ENCODE peak calls at places on chromosome 12, in eight cellular contexts. L is HCT116, W is PC-3, D is GM23338, E is hepatocyte, Q is OCI-LY7, H is SK-N-SH, F is MM.1S. Y is an unnamed sample. For H3K79me2, the result is how much of the 10 kb centered on the place peaks cover.

GRCh38 chr12:103768467-103769123 is 72.4 kb downstream of the NT5DC3 start:
- DNase-seq in Q (no peak), H (no peak), D (no peak), F (no peak), L (no peak), E (no peak), W (peak), Y (no peak)

GRCh38 chr12:126847005-126847629 is 1419.9 kb upstream of the TMEM132C start:
- DNase-seq in F (peak), H (no peak), L (no peak), Q (no peak), E (no peak), W (no peak), D (no peak), Y (no peak)

GRCh38 chr12:25801621-25802243 is 156.8 kb upstream of the RASSF8 start:
- DNase-seq in F (no peak), Q (no peak), E (no peak), L (no peak), D (no peak), H (no peak), W (peak), Y (no peak)

GRCh38 chr12:43760396-43760795 is 1.6 kb downstream of the IRAK4 start:
- DNase-seq in W (no peak), Q (no peak), L (no peak), D (no peak), E (no peak), F (no peak), H (no peak), Y (no peak)

GRCh38 chr12:122855985-122856831 is 21.0 kb downstream of the HIP1R start:
- DNase-seq in H (peak), L (no peak), W (no peak), F (no peak), E (no peak), Q (no peak), D (no peak), Y (no peak)

GRCh38 chr12:55721601-55722213 is 1.5 kb downstream of the RDH5 start:
- DNase-seq in D (no peak), L (no peak), H (no peak), Q (no peak), W (peak), F (no peak), E (no peak), Y (no peak)

GRCh38 chr12:8819676-8819980 is 2.8 kb upstream of the A2ML1 start:
- DNase-seq in W (peak), D (peak), Q (no peak), L (no peak), F (no peak), H (no peak), E (no peak), Y (no peak)

GRCh38 chr12:10186299-10186698 is 7.5 kb downstream of the TMEM52B start:
- DNase-seq in E (no peak), H (no peak), L (no peak), W (no peak), Q (no peak), F (no peak), D (no peak), Y (no peak)

GRCh38 chr12:31832740-31833540 is 104.1 kb upstream of the AMN1 start:
- DNase-seq in W (no peak), D (no peak), F (no peak), L (no peak), Q (peak), E (no peak), H (no peak), Y (no peak)

GRCh38 chr12:95212576-95212975 is 4.7 kb downstream of the FGD6 start:
- DNase-seq in H (no peak), L (no peak), D (no peak), E (no peak), F (no peak), W (peak), Q (no peak), Y (no peak)

GRCh38 chr12:13347241-13348043 is 150.9 kb downstream of the EMP1 start:
- DNase-seq in F (no peak), W (peak), D (no peak), L (peak), H (no peak), Q (no peak), E (peak), Y (no peak)

GRCh38 chr12:41468756-41469155 is 280.6 kb downstream of the PDZRN4 start:
- DNase-seq in E (no peak), H (no peak), Q (no peak), F (no peak), D (no peak), L (no peak), W (no peak), Y (no peak)

GRCh38 chr12:54004841-54005530 is 3.8 kb upstream of the HOXC8 start:
- DNase-seq in W (no peak), D (peak), H (no peak), E (no peak), F (no peak), Q (no peak), L (no peak), Y (peak)

GRCh38 chr12:3712209-3712992 is 40.5 kb downstream of the CRACR2A start:
- DNase-seq in Q (no peak), E (no peak), W (no peak), F (no peak), L (no peak), D (no peak), H (no peak), Y (no peak)

GRCh38 chr12:6818246-6819006 is 3.2 kb upstream of the GPR162 start:
- DNase-seq in W (no peak), Q (no peak), D (peak), H (no peak), F (no peak), L (no peak), E (peak), Y (peak)

GRCh38 chr12:4089147-4089606 is 184.4 kb upstream of the CCND2 start:
- DNase-seq in H (no peak), F (no peak), L (no peak), E (peak), Q (no peak), W (no peak), D (peak), Y (no peak)

GRCh38 chr12:125137776-125138344 is 72.6 kb downstream of the AACS start:
- DNase-seq in H (no peak), F (no peak), W (no peak), L (no peak), D (no peak), E (no peak), Q (no peak), Y (no peak)

GRCh38 chr12:122874081-122874480 is 21.8 kb downstream of the VPS37B start:
- DNase-seq in L (no peak), H (no peak), Q (no peak), E (no peak), W (no peak), D (peak), F (no peak), Y (peak)

GRCh38 chr12:109762673-109763191 is 49.1 kb downstream of the FAM222A start:
- DNase-seq in D (no peak), W (no peak), Q (no peak), H (no peak), L (no peak), E (no peak), F (no peak), Y (no peak)

GRCh38 chr12:46266382-46266791 is 2.5 kb downstream of the SLC38A1 start:
- DNase-seq in D (peak), E (peak), Q (peak), W (peak), F (peak), H (peak), L (no peak), Y (peak)

GRCh38 chr12:48767047-48767446 is 21.8 kb downstream of the ADCY6 start:
- DNase-seq in E (no peak), H (no peak), D (no peak), Q (no peak), F (no peak), L (no peak), W (no peak), Y (no peak)

DNA sequence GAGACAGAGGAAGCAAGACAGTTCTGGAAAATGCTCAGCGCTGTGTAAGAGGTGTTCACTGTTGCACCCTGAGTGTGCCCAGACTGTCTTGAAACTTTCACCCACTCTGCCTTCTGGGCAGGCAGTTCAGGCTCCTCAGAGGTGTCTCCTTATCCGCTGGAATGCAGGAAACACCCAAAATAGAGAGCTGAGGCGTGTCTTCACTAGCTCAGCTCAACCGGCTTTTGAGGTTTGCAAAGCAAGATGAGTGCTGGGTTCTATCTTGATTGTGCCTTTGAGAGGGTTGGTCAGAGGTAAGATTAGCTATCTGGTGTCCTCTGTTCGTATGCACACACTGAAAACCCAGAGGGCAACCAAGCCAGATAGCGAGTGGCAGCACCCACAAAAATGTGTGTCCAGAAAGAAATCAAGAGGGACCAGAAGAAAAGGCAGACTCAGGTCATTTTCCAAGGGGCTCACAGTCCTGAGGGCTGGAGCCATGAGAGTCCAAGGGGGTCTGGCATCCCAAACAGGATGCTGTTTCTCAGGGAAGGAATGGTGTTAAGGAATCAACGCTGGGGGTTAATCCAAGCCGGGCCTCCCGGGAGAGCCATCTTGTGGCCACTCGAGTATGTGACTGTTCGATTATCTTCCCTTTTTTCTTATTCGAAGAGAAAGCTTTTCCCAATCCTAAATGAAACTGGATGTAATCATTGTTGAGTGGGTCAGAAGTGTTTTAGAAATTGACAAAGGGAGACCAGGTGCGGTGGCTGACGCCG is 47.1 kb downstream of the TBX3 start:
- DNase-seq in W (peak), D (peak), H (peak), F (no peak), E (peak), Q (no peak), L (no peak), Y (peak)
- TF ChIP-seq CTCF in W (peak), D (peak), H (peak), F (no peak), E (peak), Q (peak), L (peak), Y (peak)

GRCh38 chr12:120265203-120265482 is 387 bp downstream of the PXN start:
- DNase-seq in Q (no peak), W (no peak), L (no peak), H (no peak), D (no peak), F (no peak), E (no peak), Y (no peak)
- H3K79me2 ChIP-seq in Q (under half), W (half or more), L (half or more), H (half or more), D (under half), F (under half), E (half or more), Y (half or more)

GRCh38 chr12:107667464-107667863 is 18.1 kb upstream of the PWP1 start:
- DNase-seq in H (no peak), W (no peak), E (no peak), D (no peak), F (no peak), Q (no peak), L (no peak), Y (no peak)

GRCh38 chr12:107668320-107668719 is 17.3 kb upstream of the PWP1 start:
- DNase-seq in L (no peak), Q (no peak), H (no peak), F (no peak), W (no peak), D (no peak), E (no peak), Y (no peak)

GRCh38 chr12:107669946-107670345 is 15.7 kb upstream of the PWP1 start:
- DNase-seq in W (no peak), F (no peak), Q (no peak), E (no peak), H (no peak), D (no peak), L (no peak), Y (no peak)

GRCh38 chr12:107668743-107669142 is 16.9 kb upstream of the PWP1 start:
- DNase-seq in Q (no peak), F (no peak), E (no peak), H (no peak), W (no peak), D (no peak), L (no peak), Y (no peak)

DNA sequence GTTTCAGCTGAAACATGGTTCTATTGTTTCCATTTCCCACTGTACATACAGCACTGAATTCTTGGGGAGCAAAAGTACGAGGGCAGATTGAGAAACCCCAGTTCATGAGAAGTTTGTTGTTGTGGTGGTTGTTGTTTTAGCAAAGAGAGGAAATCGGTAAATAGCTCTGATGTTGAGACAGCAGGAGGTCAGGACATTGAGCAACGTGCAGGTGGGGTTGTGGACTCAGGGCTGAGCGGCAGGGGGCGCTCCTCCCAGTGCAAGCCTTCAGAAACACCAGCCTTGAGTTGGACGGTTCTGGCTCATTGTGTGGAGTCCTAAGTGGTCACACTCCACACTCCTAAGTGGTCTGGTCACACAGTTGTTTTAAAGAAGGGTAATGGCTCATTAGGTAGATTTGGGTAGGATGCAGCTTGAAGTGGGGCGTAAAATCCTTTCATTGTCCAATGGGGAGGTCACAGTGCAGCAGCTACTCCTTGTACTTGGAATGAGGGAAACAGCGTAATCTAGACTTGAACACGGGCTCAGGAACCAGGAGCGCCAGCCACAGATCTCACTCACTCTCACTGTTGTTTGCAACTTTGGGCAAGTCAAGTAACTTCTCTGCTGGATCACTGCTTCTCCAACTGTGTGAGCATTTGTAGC is 14.5 kb upstream of the PWP1 start:
- DNase-seq in F (peak), D (peak), H (no peak), L (peak), Q (peak), W (peak), E (peak), Y (peak)
- TF ChIP-seq EZH2phosphoT487 in F (no peak), D (no peak), H (no peak), L (no peak), Q (no peak), W (no peak), E (no peak), Y (no peak)

DNA sequence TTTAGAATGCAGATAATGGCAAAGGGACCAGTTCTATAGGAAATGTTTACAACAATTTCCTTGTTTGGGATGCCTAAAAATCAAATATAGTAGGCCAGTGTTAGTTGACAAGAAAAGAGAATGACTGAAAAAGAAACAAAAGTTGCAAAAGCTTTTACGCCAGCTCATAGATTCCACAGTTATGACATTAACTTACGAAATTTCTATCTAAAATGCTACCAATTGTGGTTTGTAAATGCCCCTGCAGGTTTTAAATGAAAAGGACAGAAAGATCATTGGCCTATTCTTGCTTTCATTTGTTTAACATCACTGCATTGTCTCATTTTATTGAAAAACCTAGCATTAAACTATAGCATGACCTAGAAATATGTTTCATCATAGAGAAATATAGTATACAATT is 345.8 kb downstream of the CCDC91 start:
- DNase-seq in L (no peak), D (no peak), Q (no peak), E (no peak), W (peak), F (no peak), H (no peak), Y (no peak)
- TF ChIP-seq CTCF in L (no peak), D (no peak), Q (no peak), E (no peak), W (no peak), F (no peak), H (peak), Y (no peak)

GRCh38 chr12:51264297-51264696 is 5.9 kb downstream of the SMAGP start:
- DNase-seq in F (no peak), L (no peak), E (no peak), W (no peak), D (no peak), Q (no peak), H (no peak), Y (no peak)

GRCh38 chr12:51262758-51263177 is 7.4 kb downstream of the SMAGP start:
- DNase-seq in F (peak), Q (peak), E (no peak), W (peak), L (peak), D (peak), H (no peak), Y (peak)

GRCh38 chr12:51263341-51263740 is 6.9 kb downstream of the SMAGP start:
- DNase-seq in E (no peak), L (no peak), H (no peak), D (no peak), W (no peak), Q (no peak), F (no peak), Y (no peak)

GRCh38 chr12:51269174-51270066 is 795 bp downstream of the SMAGP start:
- DNase-seq in E (peak), Q (peak), L (no peak), H (peak), F (peak), W (peak), D (peak), Y (peak)

GRCh38 chr12:51265024-51265423 is 5.2 kb downstream of the SMAGP start:
- DNase-seq in Q (no peak), D (no peak), L (no peak), F (peak), W (no peak), E (no peak), H (no peak), Y (no peak)
- H3K79me2 ChIP-seq in Q (under half), D (under half), L (half or more), F (under half), W (half or more), E (under half), H (under half), Y (under half)

Y was measured in neural progenitor cell.